ENCODE peak calls at places on chromosomes 12 and 14, in five cellular contexts. G, C, B, K and E are unnamed samples.

GRCh38 chr14:104600141-104600643 is 4.4 kb downstream of the TMEM179 start:
- DNase-seq in G (no peak), C (no peak), B (no peak), K (peak), E (no peak)

GRCh38 chr12:16269941-16270340 is 7.5 kb downstream of the SLC15A5 start:
- DNase-seq in G (no peak), C (no peak), B (no peak), K (no peak), E (no peak)

GRCh38 chr12:131273291-131273845 is 319.7 kb downstream of the ADGRD1 start:
- DNase-seq in G (no peak), C (no peak), B (no peak), K (no peak), E (no peak)

GRCh38 chr12:104630230-104630670 is 173.5 kb downstream of the CHST11 start:
- DNase-seq in G (no peak), C (no peak), B (no peak), K (no peak), E (no peak)

GRCh38 chr14:58731465-58732330 is 93.9 kb downstream of the DACT1 start:
- DNase-seq in G (no peak), C (no peak), B (peak), K (peak), E (peak)

GRCh38 chr14:31243860-31244259 is 36.3 kb upstream of the HECTD1 start:
- DNase-seq in G (no peak), C (no peak), B (no peak), K (no peak), E (no peak)

GRCh38 chr12:117192057-117192456 is 1.8 kb upstream of the FBXO21 start:
- DNase-seq in G (no peak), C (no peak), B (no peak), K (no peak), E (no peak)

GRCh38 chr12:117671734-117672133 is 297.1 kb downstream of the KSR2 start:
- DNase-seq in G (no peak), C (peak), B (peak), K (no peak), E (no peak)

GRCh38 chr12:97503073-97503472 is 40.5 kb downstream of the RMST start:
- DNase-seq in G (no peak), C (no peak), B (no peak), K (no peak), E (no peak)

GRCh38 chr14:57835751-57836150 is 30.1 kb downstream of the SLC35F4 start:
- DNase-seq in G (no peak), C (no peak), B (no peak), K (no peak), E (peak)

GRCh38 chr12:32083489-32083888 is 23.2 kb upstream of the BICD1 start:
- DNase-seq in G (no peak), C (no peak), B (peak), K (peak), E (peak)

GRCh38 chr12:53042607-53043454 is 7.0 kb upstream of the TNS2 start:
- DNase-seq in G (no peak), C (no peak), B (no peak), K (no peak), E (no peak)

GRCh38 chr12:68913682-68914081 is 19.3 kb downstream of the CPM start:
- DNase-seq in G (no peak), C (no peak), B (no peak), K (peak), E (peak)

GRCh38 chr14:65210118-65210826 is 108.0 kb upstream of the MAX start:
- DNase-seq in G (no peak), C (no peak), B (no peak), K (peak), E (peak)

GRCh38 chr14:75499084-75499875 is 23.0 kb upstream of the BATF start:
- DNase-seq in G (no peak), C (no peak), B (no peak), K (no peak), E (no peak)